ENCODE peak calls at places on chromosomes 3 and 15, in four cellular contexts. L is GM03348, E is T follicular helper cell, T is left lobe of liver. H is an unnamed sample.

GRCh38 chr3:178043084-178043483 is 493.2 kb upstream of the KCNMB2 start:
- DNase-seq in T (no peak), L (no peak), E (no peak), H (no peak)

GRCh38 chr15:36844453-36845094 is 255.8 kb downstream of the MEIS2 start:
- DNase-seq in L (peak; percentile 31), T (no peak), E (no peak), H (no peak)

GRCh38 chr15:68203486-68203885 is 1.6 kb downstream of the CALML4 start:
- DNase-seq in T (no peak), E (no peak), L (no peak), H (peak; percentile 29)

GRCh38 chr3:47161983-47162694 is 1.8 kb downstream of the SETD2 start:
- DNase-seq in E (no peak), L (no peak), T (no peak), H (no peak)

GRCh38 chr15:91151781-91152563 is 51.9 kb downstream of the SV2B start:
- DNase-seq in E (no peak), T (no peak), L (no peak), H (no peak)

GRCh38 chr15:75455982-75456531 is 4.6 kb upstream of the SIN3A start:
- DNase-seq in L (no peak), E (peak; percentile 32), T (no peak), H (no peak)

GRCh38 chr15:80501453-80501852 is 97.3 kb downstream of the ARNT2 start:
- DNase-seq in E (no peak), L (no peak), T (no peak), H (no peak)

GRCh38 chr3:99248913-99249312 is 347.4 kb upstream of the DCBLD2 start:
- DNase-seq in E (no peak), L (peak; percentile 13), T (no peak), H (no peak)

GRCh38 chr3:186432944-186433732 is 71.1 kb upstream of the DGKG start:
- DNase-seq in T (no peak), E (no peak), L (no peak), H (no peak)

GRCh38 chr15:82105458-82106205 is 59.8 kb upstream of the MEX3B start:
- DNase-seq in E (no peak), T (no peak), L (peak; percentile 77), H (no peak)

H was measured in right lobe of liver.